ENCODE peak calls at places on chromosomes 2 and 18, in four cellular contexts. W is endodermal cell; F is transverse colon; M is CD4-positive, alpha-beta memory T cell. Z is an unnamed sample. For H3K4me1, the result is how much of the 10 kb centered on the place peaks cover.

GRCh38 chr2:1991706-1992245 is 247.5 kb upstream of the PXDN start:
- DNase-seq in W (peak), F (no peak), M (no peak), Z (no peak)

GRCh38 chr2:53515435-53516332 is 251.9 kb upstream of the CHAC2 start:
- DNase-seq in M (no peak), W (peak), F (no peak), Z (peak)

GRCh38 chr2:133264951-133265949 is 303.0 kb downstream of the NCKAP5 start:
- DNase-seq in F (peak), M (no peak), W (peak), Z (no peak)

GRCh38 chr2:21841341-21841740 is 717.6 kb downstream of the TDRD15 start:
- DNase-seq in W (peak), M (no peak), F (no peak), Z (no peak)

GRCh38 chr2:2940702-2941655 is 436.6 kb downstream of the EIPR1 start:
- DNase-seq in M (no peak), W (peak), F (no peak), Z (no peak)

GRCh38 chr2:129857200-129857599 is 122.3 kb upstream of the RAB6C start:
- DNase-seq in M (no peak), F (no peak), W (no peak), Z (no peak)

GRCh38 chr2:13638181-13638580 is 921.4 kb downstream of the TRIB2 start:
- DNase-seq in W (no peak), F (no peak), M (no peak), Z (no peak)

GRCh38 chr2:173347305-173348168 is 7.1 kb upstream of the CDCA7 start:
- DNase-seq in M (no peak), W (peak), F (no peak), Z (no peak)

GRCh38 chr18:56286775-56287174 is 351.6 kb downstream of the TXNL1 start:
- DNase-seq in M (no peak), W (no peak), F (no peak), Z (no peak)

GRCh38 chr2:239734436-239735005 is 290.6 kb downstream of the NDUFA10 start:
- DNase-seq in M (no peak), W (no peak), F (no peak), Z (no peak)

GRCh38 chr2:177335917-177336450 is 56.6 kb upstream of the AGPS start:
- DNase-seq in W (no peak), M (no peak), F (no peak), Z (no peak)

GRCh38 chr2:128249555-128249954 is 69.1 kb downstream of the HS6ST1 start:
- DNase-seq in W (peak), M (no peak), F (no peak), Z (no peak)

GRCh38 chr18:12165038-12165768 is 71.6 kb downstream of the ANKRD62 start:
- DNase-seq in F (no peak), W (no peak), M (no peak), Z (no peak)

GRCh38 chr18:42765225-42765624 is 350.3 kb downstream of the RIT2 start:
- DNase-seq in W (no peak), F (no peak), M (no peak), Z (no peak)

GRCh38 chr2:215654177-215654850 is 218.4 kb upstream of the FN1 start:
- DNase-seq in W (no peak), F (no peak), M (no peak), Z (no peak)

GRCh38 chr18:23591011-23591410 is 4.7 kb upstream of the NPC1 start:
- DNase-seq in F (no peak), W (no peak), M (no peak), Z (no peak)

GRCh38 chr2:219695145-219695544 is 67.7 kb downstream of the SLC4A3 start:
- DNase-seq in M (no peak), F (no peak), W (no peak), Z (no peak)

GRCh38 chr2:120552800-120553471 is 182.7 kb upstream of the GLI2 start:
- DNase-seq in F (peak), M (no peak), W (peak), Z (peak)

GRCh38 chr18:60069145-60069544 is 169.3 kb downstream of the PMAIP1 start:
- DNase-seq in W (no peak), F (no peak), M (no peak), Z (no peak)

GRCh38 chr2:117835990-117836760 is 21.7 kb downstream of the DDX18 start:
- DNase-seq in F (peak), M (peak), W (peak), Z (no peak)

GRCh38 chr2:102294802-102295489 is 16.4 kb upstream of the IL1RL1 start:
- DNase-seq in W (no peak), M (no peak), F (no peak), Z (no peak)

GRCh38 chr18:25281522-25281921 is 70.4 kb downstream of the ZNF521 start:
- DNase-seq in M (no peak), W (no peak), F (no peak), Z (no peak)

GRCh38 chr18:49566985-49567384 is 5.1 kb downstream of the LIPG start:
- DNase-seq in F (no peak), W (no peak), M (no peak), Z (no peak)

GRCh38 chr2:202721621-202722020 is 86.9 kb downstream of the FAM117B start:
- DNase-seq in F (no peak), M (no peak), W (no peak), Z (no peak)

GRCh38 chr2:240136671-240137292 is 677 bp upstream of the COPS9 start:
- DNase-seq in M (no peak), F (peak), W (peak), Z (peak)

GRCh38 chr2:178211460-178211859 is 17.1 kb downstream of the OSBPL6 start:
- DNase-seq in F (no peak), W (no peak), M (no peak), Z (no peak)

GRCh38 chr2:34204560-34204959 is 605.5 kb upstream of the FAM98A start:
- DNase-seq in W (no peak), F (no peak), M (no peak), Z (no peak)

GRCh38 chr2:61887684-61888303 is 662 bp downstream of the CCT4 start:
- DNase-seq in W (no peak), M (no peak), F (no peak), Z (peak)

GRCh38 chr2:105575626-105576025 is 169.1 kb upstream of the NCK2 start:
- DNase-seq in M (no peak), F (no peak), W (no peak), Z (no peak)

GRCh38 chr2:163602196-163602595 is 133.6 kb downstream of the FIGN start:
- DNase-seq in F (no peak), M (no peak), W (no peak), Z (no peak)

GRCh38 chr18:21650301-21650700 is 38.2 kb downstream of the SNRPD1 start:
- DNase-seq in M (no peak), F (no peak), W (no peak), Z (no peak)

GRCh38 chr2:238136820-238137537 is 1.5 kb upstream of the KLHL30 start:
- DNase-seq in W (no peak), F (no peak), M (no peak), Z (no peak)

GRCh38 chr2:236306825-236307540 is 42.8 kb upstream of the ASB18 start:
- DNase-seq in M (no peak), W (no peak), F (no peak), Z (no peak)

GRCh38 chr2:84939426-84940087 is 31.4 kb upstream of the KCMF1 start:
- DNase-seq in M (peak), F (peak), W (no peak), Z (peak)

GRCh38 chr2:45540942-45541341 is 70.1 kb downstream of the SRBD1 start:
- DNase-seq in W (no peak), F (no peak), M (no peak), Z (no peak)

GRCh38 chr2:176103634-176104337 is 3.3 kb upstream of the HOXD11 start:
- DNase-seq in F (no peak), M (no peak), W (peak), Z (no peak)

GRCh38 chr18:35517715-35518114 is 20.0 kb upstream of the INO80C start:
- DNase-seq in M (no peak), W (no peak), F (no peak), Z (no peak)

GRCh38 chr18:10456718-10457499 is 2.5 kb downstream of the APCDD1 start:
- DNase-seq in F (no peak), W (no peak), M (no peak), Z (no peak)

DNA sequence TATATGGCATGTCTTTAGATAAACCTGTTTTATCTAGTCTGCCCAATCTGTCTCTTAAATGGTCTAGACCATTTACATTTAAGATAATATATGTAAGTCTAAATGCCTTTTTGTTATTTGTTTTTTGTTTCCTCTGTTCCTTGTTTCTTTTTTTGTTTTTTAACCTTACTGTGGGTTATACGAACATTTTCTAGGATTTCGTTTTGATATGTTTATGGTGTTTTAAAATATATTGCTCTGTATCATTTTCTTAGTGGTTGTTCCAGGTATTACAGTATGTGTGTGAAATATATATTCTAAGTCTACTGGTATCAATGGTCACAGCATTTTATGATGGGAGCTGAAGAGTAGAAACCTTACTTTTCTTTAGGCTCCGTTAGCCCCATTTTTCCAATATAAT is 13.4 kb downstream of the BCL2L11 start:
- DNase-seq in F (no peak), M (no peak), W (no peak), Z (no peak)
- H3K4me1 ChIP-seq in F (under half), M (under half), W (under half), Z (half or more)

GRCh38 chr2:217802876-217803638 is 199.7 kb downstream of the TNS1 start:
- DNase-seq in M (no peak), F (no peak), W (peak), Z (no peak)

GRCh38 chr2:217802261-217802660 is 200.5 kb downstream of the TNS1 start:
- DNase-seq in F (no peak), M (no peak), W (no peak), Z (no peak)

GRCh38 chr2:217801115-217801531 is 201.7 kb downstream of the TNS1 start:
- DNase-seq in W (peak), M (no peak), F (no peak), Z (no peak)

GRCh38 chr2:217800433-217801114 is 202.2 kb downstream of the TNS1 start:
- DNase-seq in F (no peak), M (no peak), W (peak), Z (no peak)

GRCh38 chr2:217801711-217802110 is 201.1 kb downstream of the TNS1 start:
- DNase-seq in F (no peak), W (peak), M (no peak), Z (no peak)
- H3K4me1 ChIP-seq in F (under half), W (under half), M (under half), Z (under half)

GRCh38 chr2:74947703-74948102 is 10.7 kb upstream of the POLE4 start:
- DNase-seq in W (peak), M (no peak), F (no peak), Z (no peak)
- H3K4me1 ChIP-seq in W (under half), M (under half), F (under half), Z (under half)

DNA sequence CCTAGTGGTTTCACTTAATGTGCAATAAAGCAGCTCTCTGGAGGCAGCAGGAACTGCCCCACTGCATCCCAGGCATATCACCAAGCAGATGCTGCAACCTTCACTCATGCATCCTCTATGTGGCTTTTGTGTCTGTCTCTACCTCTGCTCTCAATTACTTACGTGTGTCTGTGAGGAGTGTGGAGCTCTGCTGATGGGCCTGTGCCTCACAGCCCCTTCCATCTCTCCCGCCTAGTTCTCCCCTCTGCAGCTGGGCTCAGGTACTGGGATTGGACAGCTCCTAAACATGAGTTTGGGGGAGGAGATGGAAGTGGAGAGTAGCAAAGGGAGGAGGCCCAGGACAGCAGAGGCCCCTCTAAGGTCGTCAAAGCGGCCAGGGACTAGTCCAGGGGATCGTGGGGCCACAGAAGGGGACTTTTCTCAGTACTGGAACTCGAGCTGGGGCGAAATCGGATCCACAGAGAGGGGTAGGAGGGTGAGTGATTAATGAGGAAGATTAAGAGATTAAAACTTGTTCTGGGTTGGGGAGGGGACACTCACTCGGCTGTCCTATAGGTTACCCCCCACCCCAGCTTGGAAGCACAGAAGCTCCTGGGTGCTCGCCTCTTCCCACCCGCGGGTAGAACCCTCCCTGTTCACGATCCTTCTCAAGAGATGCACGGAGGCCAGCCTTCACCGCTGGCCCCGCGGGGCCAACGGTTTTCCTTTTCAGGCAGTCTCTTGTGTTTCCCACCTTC is 2.1 kb upstream of the LBX2 start:
- DNase-seq in W (peak), M (no peak), F (no peak), Z (peak)
- H3K4me1 ChIP-seq in W (under half), M (under half), F (under half), Z (half or more)

DNA sequence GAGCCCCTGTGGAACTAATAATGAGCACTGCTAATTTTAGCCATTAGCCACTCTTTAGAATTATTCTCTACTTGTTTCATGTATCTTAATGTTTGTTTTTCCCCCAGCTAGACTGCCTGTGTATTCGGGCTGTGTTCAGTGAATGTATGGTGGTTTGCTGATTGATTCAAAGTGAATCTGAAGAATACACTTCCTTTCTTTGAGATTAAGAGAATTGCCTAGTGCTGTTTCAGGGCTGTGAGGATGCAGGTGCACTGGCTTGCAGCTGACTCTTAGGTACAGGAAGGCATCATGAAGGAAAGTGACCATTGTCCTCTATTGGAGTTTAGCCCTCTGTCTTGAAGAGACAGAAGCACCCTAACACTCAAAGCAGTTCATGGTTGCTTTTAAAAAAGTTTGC is 138.7 kb downstream of the CERS6 start:
- DNase-seq in W (no peak), M (no peak), F (no peak), Z (no peak)
- H3K4me1 ChIP-seq in W (under half), M (under half), F (under half), Z (under half)

DNA sequence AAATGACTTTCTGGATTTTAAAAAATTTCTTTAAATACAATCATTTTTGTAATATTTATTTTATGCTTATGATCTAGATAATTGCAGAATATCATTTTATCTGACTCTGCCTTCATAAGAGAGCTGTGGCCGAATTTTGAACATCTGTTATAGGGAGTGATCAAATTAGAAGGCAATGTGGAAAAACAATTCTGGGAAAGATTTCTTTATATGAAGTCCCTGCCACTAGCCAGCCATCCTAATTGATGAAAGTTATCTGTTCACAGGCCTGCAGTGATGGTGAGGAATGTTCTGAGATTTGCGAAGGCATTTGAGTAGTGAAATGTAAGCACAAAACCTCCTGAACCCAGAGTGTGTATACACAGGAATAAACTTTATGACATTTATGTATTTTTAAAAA is 79.5 kb downstream of the ITGA4 start:
- DNase-seq in M (no peak), F (no peak), W (no peak), Z (no peak)
- H3K4me1 ChIP-seq in M (under half), F (under half), W (under half), Z (under half)

DNA sequence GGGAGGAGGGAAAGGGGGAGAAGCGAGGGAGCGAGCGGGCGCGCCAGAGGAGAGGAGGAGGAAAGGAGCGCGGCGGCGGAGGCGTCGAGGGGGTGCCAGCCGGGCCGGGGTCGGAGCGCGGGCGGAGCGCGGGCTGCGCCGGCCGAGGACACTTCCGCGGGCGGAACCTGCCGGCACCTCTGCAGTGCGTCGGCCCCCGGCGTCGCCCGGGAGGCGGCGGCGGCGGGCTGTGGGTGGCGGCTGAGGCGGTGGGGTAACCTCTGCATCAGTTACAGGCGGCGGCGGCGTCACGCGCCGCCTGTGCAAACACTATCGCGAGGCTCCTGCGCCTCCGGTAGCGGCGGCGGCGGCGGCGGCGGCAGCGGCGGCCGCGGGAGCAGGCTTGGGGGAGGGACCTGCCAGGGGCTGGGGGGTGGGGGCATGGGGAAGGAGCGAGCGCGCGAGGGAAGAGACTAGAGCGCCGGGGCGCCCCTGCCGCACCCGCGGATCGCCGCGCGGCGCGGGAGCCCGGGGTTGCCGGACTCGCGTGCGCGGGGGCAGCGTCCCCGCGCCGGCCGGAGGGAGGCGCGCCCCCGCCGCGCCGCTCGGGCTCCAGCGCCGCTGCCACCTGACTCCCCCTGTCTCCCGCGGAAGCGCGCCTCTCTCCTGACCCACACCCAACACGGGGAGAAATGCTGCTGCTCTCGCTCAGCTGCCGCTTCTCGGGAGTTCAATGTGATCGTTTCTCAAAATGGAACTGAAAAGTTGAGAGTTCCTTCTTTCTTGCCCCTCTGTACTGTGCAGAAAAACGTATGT is at the start of gene TLK1:
- DNase-seq in F (peak), W (peak), M (peak), Z (peak)
- H3K4me1 ChIP-seq in F (under half), W (under half), M (half or more), Z (under half)

Z was measured in Karpas-422.